ENCODE peak calls at places on chromosomes 2 and 18, in nine cellular contexts. R is GM13976; P is smooth muscle cell of the brain vasculature; B is activated naive CD8-positive, alpha-beta T cell treated with anti-CD3 and anti-CD28 coated beads, Interleukin-2, amount 50 U/mL, for 24 hours; K is H1; O is HT1080; L is Daoy; Z is CD8-positive, alpha-beta T cell; U is activated naive CD4-positive, alpha-beta T cell treated with anti-CD3 and anti-CD28 coated beads for 36 hours. G is an unnamed sample.

GRCh38 chr2:199692489-199692888 is 158.5 kb downstream of the FTCDNL1 start:
- DNase-seq in P (no peak), K (no peak), U (no peak), B (no peak), L (no peak), O (no peak), Z (no peak), R (no peak), G (no peak)

GRCh38 chr2:64988420-64989125 is 626 bp upstream of the SLC1A4 start:
- DNase-seq in P (no peak), B (peak; percentile 57), U (peak; percentile 35), K (no peak), L (peak; percentile 91), O (peak; percentile 71), Z (peak; percentile 51), R (peak; percentile 71), G (no peak)

GRCh38 chr18:24080861-24081260 is 58.0 kb upstream of the CABYR start:
- DNase-seq in O (no peak), U (no peak), B (no peak), P (no peak), K (no peak), L (no peak), Z (no peak), R (no peak), G (no peak)

GRCh38 chr2:200252661-200253067 is 53.8 kb upstream of the SPATS2L start:
- DNase-seq in U (no peak), L (peak; percentile 62), O (peak; percentile 54), B (no peak), K (no peak), Z (no peak), R (no peak), P (peak; percentile 87), G (no peak)

GRCh38 chr2:234694244-234695013 is 197.5 kb upstream of the ARL4C start:
- DNase-seq in L (peak; percentile 71), U (no peak), B (peak; percentile 3), P (peak; percentile 63), O (peak; percentile 66), Z (no peak), K (no peak), R (no peak), G (peak; percentile 27)

GRCh38 chr2:191350826-191351225 is 105.6 kb downstream of the MYO1B start:
- DNase-seq in L (peak; percentile 23), B (no peak), P (no peak), Z (no peak), O (peak; percentile 41), R (no peak), U (no peak), K (no peak), G (no peak)

GRCh38 chr18:3411854-3412268 is 38.1 kb upstream of the TGIF1 start:
- DNase-seq in O (no peak), L (peak; percentile 7), K (no peak), Z (peak; percentile 27), P (no peak), B (peak; percentile 40), U (peak; percentile 35), R (no peak), G (no peak)

GRCh38 chr2:51350100-51350499 is 318.2 kb upstream of the NRXN1 start:
- DNase-seq in P (no peak), K (no peak), O (no peak), B (no peak), L (no peak), Z (no peak), U (no peak), R (no peak), G (no peak)

GRCh38 chr2:236123716-236124115 is 44.5 kb downstream of the GBX2 start:
- DNase-seq in R (no peak), O (no peak), P (no peak), Z (no peak), K (no peak), B (no peak), L (no peak), U (no peak), G (no peak)

GRCh38 chr18:42548493-42548892 is 567.0 kb downstream of the RIT2 start:
- DNase-seq in R (no peak), B (no peak), L (no peak), U (no peak), P (no peak), K (no peak), Z (no peak), O (no peak), G (no peak)

GRCh38 chr18:78898635-78899034 is 81.0 kb upstream of the SALL3 start:
- DNase-seq in Z (no peak), O (no peak), R (no peak), P (no peak), K (no peak), L (no peak), U (no peak), B (no peak), G (no peak)

GRCh38 chr2:232420463-232421188 is 14.0 kb downstream of the ALPG start:
- DNase-seq in K (no peak), L (no peak), U (peak; percentile 44), P (no peak), B (no peak), O (no peak), Z (no peak), R (no peak), G (no peak)

GRCh38 chr2:6297238-6297637 is 568.5 kb downstream of the CMPK2 start:
- DNase-seq in Z (no peak), K (no peak), U (no peak), L (no peak), P (no peak), O (no peak), R (no peak), B (no peak), G (no peak)

GRCh38 chr2:134320930-134321329 is 67.1 kb downstream of the MGAT5 start:
- DNase-seq in B (peak; percentile 28), O (no peak), R (no peak), U (peak; percentile 75), P (no peak), Z (peak; percentile 51), K (no peak), L (peak; percentile 15), G (no peak)

GRCh38 chr2:231674587-231675334 is 33.6 kb upstream of the PTMA start:
- DNase-seq in B (peak; percentile 81), P (no peak), O (peak; percentile 57), K (peak; percentile 78), R (peak; percentile 77), L (peak; percentile 60), Z (peak; percentile 60), U (peak; percentile 72), G (no peak)

GRCh38 chr2:127647242-127648190 is 1.6 kb downstream of the GPR17 start:
- DNase-seq in K (no peak), R (no peak), U (no peak), L (peak; percentile 63), B (no peak), Z (no peak), P (no peak), O (peak; percentile 60), G (no peak)

GRCh38 chr2:175154670-175155082 is 13.3 kb downstream of the ATF2 start:
- DNase-seq in B (no peak), K (no peak), O (peak; percentile 81), P (peak; percentile 6), Z (no peak), R (peak; percentile 23), U (peak; percentile 8), L (peak; percentile 70), G (no peak)

GRCh38 chr2:16862474-16862873 is 196.8 kb upstream of the CYRIA start:
- DNase-seq in R (no peak), L (no peak), O (no peak), B (no peak), U (no peak), Z (no peak), K (no peak), P (no peak), G (no peak)

GRCh38 chr2:168244318-168244717 is 3.1 kb downstream of the STK39 start:
- DNase-seq in O (no peak), U (peak; percentile 85), K (no peak), Z (peak; percentile 43), P (no peak), B (peak; percentile 31), R (no peak), L (peak; percentile 33), G (no peak)

GRCh38 chr18:52615943-52616342 is 275.9 kb downstream of the DCC start:
- DNase-seq in K (no peak), P (no peak), R (peak; percentile 8), O (no peak), Z (no peak), U (no peak), B (no peak), L (no peak), G (no peak)

G was measured in Panc1.